ENCODE peak calls at places on chromosomes 5 and 9, in six cellular contexts. F is GM06990, L is DND-41, I is colonic mucosa, R is BE2C, M is cardiac fibroblast. U is an unnamed sample.
A peak's percentile ranks its signal among the peaks of the same experiment; 100 is the strongest.

GRCh38 chr9:81648891-81649290 is 40.5 kb downstream of the TLE1 start:
- DNase-seq in F (no peak), L (no peak), I (no peak), R (no peak), M (no peak), U (no peak)

GRCh38 chr5:112977440-112977861 is 853 bp downstream of the DCP2 start:
- DNase-seq in F (no peak), L (no peak), I (no peak), R (no peak), M (no peak), U (no peak)

GRCh38 chr9:88090151-88090581 is 48.1 kb downstream of the SPATA31C2 start:
- DNase-seq in F (no peak), L (no peak), I (no peak), R (no peak), M (peak; percentile 87), U (no peak)

GRCh38 chr9:137168575-137168906 is 1.3 kb downstream of the LRRC26 start:
- DNase-seq in F (no peak), L (no peak), I (no peak), R (no peak), M (no peak), U (no peak)

GRCh38 chr5:31362931-31363568 is 168.8 kb downstream of the DROSHA start:
- DNase-seq in F (no peak), L (no peak), I (no peak), R (no peak), M (peak; percentile 31), U (no peak)

GRCh38 chr5:93890657-93891056 is 149.3 kb upstream of the POU5F2 start:
- DNase-seq in F (no peak), L (no peak), I (no peak), R (no peak), M (no peak), U (no peak)

GRCh38 chr5:1335540-1336095 is 9.3 kb downstream of the CLPTM1L start:
- DNase-seq in F (no peak), L (no peak), I (no peak), R (no peak), M (no peak), U (no peak)

GRCh38 chr5:168747987-168748777 is 169.0 kb upstream of the PANK3 start:
- DNase-seq in F (peak; percentile 28), L (peak; percentile 39), I (peak; percentile 45), R (peak; percentile 81), M (peak; percentile 8), U (no peak)

GRCh38 chr9:136714096-136714875 is 1.9 kb downstream of the DIPK1B start:
- DNase-seq in F (no peak), L (no peak), I (no peak), R (no peak), M (peak; percentile 56), U (no peak)

GRCh38 chr5:75588666-75589065 is 22.6 kb upstream of the ANKDD1B start:
- DNase-seq in F (no peak), L (no peak), I (no peak), R (no peak), M (peak; percentile 56), U (no peak)

GRCh38 chr9:119185298-119185697 is 183.9 kb downstream of the BRINP1 start:
- DNase-seq in F (no peak), L (no peak), I (no peak), R (no peak), M (no peak), U (no peak)

GRCh38 chr9:4579011-4579410 is 83.1 kb upstream of the PLPP6 start:
- DNase-seq in F (no peak), L (no peak), I (no peak), R (no peak), M (peak; percentile 20), U (peak; percentile 9)

GRCh38 chr9:122922713-122923112 is 8.6 kb downstream of the ZBTB26 start:
- DNase-seq in F (no peak), L (no peak), I (no peak), R (no peak), M (no peak), U (no peak)

GRCh38 chr9:129236441-129237145 is 58.5 kb upstream of the IER5L start:
- DNase-seq in F (no peak), L (peak; percentile 20), I (no peak), R (peak; percentile 4), M (no peak), U (no peak)

GRCh38 chr5:96093340-96093739 is 131.7 kb upstream of the ELL2 start:
- DNase-seq in F (no peak), L (no peak), I (peak; percentile 22), R (no peak), M (no peak), U (no peak)

GRCh38 chr9:70490478-70490877 is 76.0 kb upstream of the KLF9 start:
- DNase-seq in F (no peak), L (no peak), I (no peak), R (no peak), M (no peak), U (peak; percentile 11)

GRCh38 chr9:34590376-34591090 is 1.0 kb upstream of the CNTFR start:
- DNase-seq in F (peak; percentile 16), L (no peak), I (peak; percentile 65), R (no peak), M (peak; percentile 35), U (peak; percentile 71)

GRCh38 chr5:120368923-120369715 is 95.0 kb upstream of the PRR16 start:
- DNase-seq in F (no peak), L (peak; percentile 31), I (peak; percentile 90), R (no peak), M (no peak), U (no peak)

GRCh38 chr9:128683340-128684064 is 5.5 kb upstream of the SET start:
- DNase-seq in F (peak; percentile 73), L (peak; percentile 50), I (peak; percentile 74), R (peak; percentile 39), M (peak; percentile 80), U (no peak)

GRCh38 chr5:136040746-136041415 is 12.1 kb downstream of the TGFBI start:
- DNase-seq in F (no peak), L (no peak), I (peak; percentile 67), R (no peak), M (no peak), U (no peak)
- H3K4me3 ChIP-seq in F (no peak overlapping the region), L (no peak overlapping the region), I (no peak overlapping the region), R (no peak overlapping the region), M (no peak overlapping the region), U (no peak overlapping the region)

GRCh38 chr5:143837306-143837848 is 25.4 kb downstream of the HMHB1 start:
- DNase-seq in F (no peak), L (peak; percentile 33), I (no peak), R (peak; percentile 45), M (peak; percentile 60), U (no peak)
- TF ChIP-seq CTCF in F (no peak), L (peak; percentile 13), I (no peak), R (no peak), M (no peak), U (no peak)

GRCh38 chr5:16179511-16179935 is at the start of gene MARCHF11:
- DNase-seq in F (no peak), L (no peak), I (no peak), R (peak; percentile 91), M (no peak), U (no peak)

GRCh38 chr5:16179936-16180788 is 571 bp upstream of the MARCHF11 start:
- DNase-seq in F (no peak), L (no peak), I (no peak), R (peak; percentile 26), M (no peak), U (no peak)

GRCh38 chr5:16180789-16181082 is 1.1 kb upstream of the MARCHF11 start:
- DNase-seq in F (no peak), L (no peak), I (no peak), R (no peak), M (no peak), U (no peak)

DNA sequence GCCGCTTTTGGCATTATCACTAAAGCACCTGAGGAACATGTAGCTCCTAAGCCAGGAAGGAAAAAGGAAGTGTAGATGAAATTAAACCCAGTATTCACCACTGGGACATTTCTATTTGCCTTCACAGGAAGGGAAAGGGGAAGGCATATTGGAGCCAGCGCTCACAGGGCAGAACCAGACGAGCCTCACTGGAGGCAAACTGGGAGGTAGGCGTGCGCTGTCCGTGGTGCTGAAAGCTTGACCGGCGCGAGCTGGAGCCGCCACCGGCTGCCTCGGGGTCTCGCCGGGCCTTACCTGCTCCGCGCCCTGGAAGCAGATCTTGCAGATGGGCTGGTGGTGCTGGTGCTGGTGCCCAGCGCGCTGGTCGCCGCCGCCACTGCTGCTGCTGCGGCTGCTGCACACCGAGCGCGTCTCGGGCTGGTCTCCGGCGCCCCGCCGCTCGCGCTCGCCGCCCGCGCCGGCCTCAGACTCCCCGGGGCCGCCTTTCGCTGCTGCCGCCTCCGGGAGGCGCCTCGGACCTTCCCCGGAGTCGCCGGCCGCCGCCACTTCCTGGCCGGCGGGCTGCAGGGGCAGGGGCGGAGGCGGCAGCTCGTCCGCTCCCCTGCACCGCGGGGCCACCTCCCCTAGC is 732 bp downstream of the MARCHF11 start:
- DNase-seq in F (peak; percentile 14), L (peak; percentile 27), I (peak; percentile 65), R (peak; percentile 72), M (peak; percentile 64), U (no peak)
- H3K4me3 ChIP-seq in F (no peak overlapping the region), L (no peak overlapping the region), I (no peak overlapping the region), R (peak overlapping the region; percentile 84), M (no peak overlapping the region), U (peak overlapping the region; percentile 19)

GRCh38 chr9:94554439-94555331 is at the start of gene PCAT7:
- DNase-seq in F (peak; percentile 13), L (peak; percentile 68), I (peak; percentile 85), R (peak; percentile 90), M (peak; percentile 59), U (no peak)

GRCh38 chr9:94554078-94554438 is 825 bp upstream of the PCAT7 start:
- DNase-seq in F (no peak), L (no peak), I (peak; percentile 72), R (no peak), M (no peak), U (no peak)

GRCh38 chr9:94553029-94553938 is 1.6 kb upstream of the PCAT7 start:
- DNase-seq in F (no peak), L (no peak), I (peak; percentile 73), R (peak; percentile 42), M (no peak), U (no peak)
- TF ChIP-seq CTCF in F (no peak), L (no peak), I (peak; percentile 23), R (peak; percentile 47), M (no peak), U (no peak)

GRCh38 chr5:59813761-59814562 is 79.6 kb downstream of the PDE4D start:
- DNase-seq in F (peak; percentile 19), L (peak; percentile 20), I (peak; percentile 40), R (peak; percentile 57), M (peak; percentile 77), U (no peak)
- H3K4me3 ChIP-seq in F (no peak overlapping the region), L (no peak overlapping the region), I (no peak overlapping the region), R (peak overlapping the region; percentile 25), M (no peak overlapping the region), U (no peak overlapping the region)

GRCh38 chr5:7886849-7887460 is 18.0 kb downstream of the MTRR start:
- DNase-seq in F (no peak), L (no peak), I (no peak), R (no peak), M (peak; percentile 67), U (no peak)
- TF ChIP-seq CTCF in F (peak; percentile 41), L (peak; percentile 65), I (peak; percentile 44), R (peak; percentile 43), M (peak; percentile 23), U (peak; percentile 64)